ENCODE peak calls at places on chromosomes 13 and 19, in nine cellular contexts. X, I, G, S, W, N, A, Q and U are unnamed samples.

GRCh38 chr19:38674388-38675133 is 27.1 kb downstream of the ACTN4 start:
- DNase-seq in W (peak; percentile 57), S (no peak), N (peak; percentile 90), X (peak; percentile 49), Q (no peak), I (no peak), A (no peak), G (peak; percentile 36), U (no peak)

GRCh38 chr13:22744688-22745452 is 435.9 kb upstream of the SGCG start:
- DNase-seq in G (no peak), X (no peak), A (no peak), N (no peak), S (no peak), W (no peak), I (no peak), Q (no peak), U (no peak)

GRCh38 chr19:6806488-6806887 is 34.0 kb downstream of the VAV1 start:
- DNase-seq in I (no peak), A (no peak), X (no peak), G (no peak), W (no peak), S (no peak), N (no peak), Q (no peak), U (no peak)

GRCh38 chr13:72953391-72953960 is 105.3 kb upstream of the KLF5 start:
- DNase-seq in I (no peak), Q (no peak), G (no peak), X (no peak), S (no peak), A (no peak), W (no peak), N (peak; percentile 29), U (no peak)

GRCh38 chr13:80116107-80116506 is 224.8 kb downstream of the SPRY2 start:
- DNase-seq in W (no peak), S (no peak), X (peak; percentile 88), I (no peak), G (peak; percentile 87), Q (no peak), A (no peak), N (no peak), U (no peak)

GRCh38 chr13:107210216-107211010 is 642.5 kb upstream of the ARGLU1 start:
- DNase-seq in S (no peak), N (no peak), W (peak; percentile 27), X (peak; percentile 20), A (no peak), I (no peak), G (peak; percentile 20), Q (no peak), U (no peak)

GRCh38 chr13:31786011-31786410 is 46.7 kb downstream of the RXFP2 start:
- DNase-seq in A (no peak), S (no peak), Q (no peak), G (no peak), W (no peak), I (no peak), N (no peak), X (no peak), U (no peak)

GRCh38 chr19:2557093-2557440 is 81.1 kb downstream of the GADD45B start:
- DNase-seq in A (no peak), W (no peak), Q (no peak), N (no peak), S (no peak), I (no peak), G (no peak), X (no peak), U (no peak)

GRCh38 chr19:2042485-2043268 is 8.4 kb downstream of the MKNK2 start:
- DNase-seq in G (no peak), N (no peak), I (no peak), A (no peak), S (no peak), Q (no peak), W (peak; percentile 54), X (no peak), U (no peak)

GRCh38 chr13:33927315-33927714 is 109.4 kb downstream of the RFC3 start:
- DNase-seq in X (peak; percentile 64), S (no peak), W (peak; percentile 11), N (no peak), G (peak; percentile 78), A (no peak), I (no peak), Q (no peak), U (no peak)

GRCh38 chr13:106533101-106533939 is 2.1 kb downstream of the EFNB2 start:
- DNase-seq in X (peak; percentile 78), G (peak; percentile 88), A (peak; percentile 88), Q (peak; percentile 4), S (peak; percentile 9), N (peak; percentile 61), I (no peak), W (peak; percentile 95), U (peak; percentile 60)

GRCh38 chr19:811007-811434 is 10.7 kb downstream of the PLPPR3 start:
- DNase-seq in I (no peak), Q (no peak), X (no peak), S (no peak), W (no peak), G (no peak), N (no peak), A (no peak), U (no peak)

GRCh38 chr13:101626925-101627555 is 174.6 kb downstream of the ITGBL1 start:
- DNase-seq in S (no peak), G (peak; percentile 54), X (peak; percentile 2), A (no peak), N (no peak), W (no peak), I (no peak), Q (no peak), U (no peak)

GRCh38 chr13:111431241-111431640 is 110.8 kb downstream of the TEX29 start:
- DNase-seq in W (no peak), G (no peak), X (no peak), A (no peak), I (no peak), S (no peak), Q (no peak), N (no peak), U (no peak)

GRCh38 chr13:95710313-95710712 is 33.4 kb downstream of the DNAJC3 start:
- DNase-seq in S (no peak), X (peak; percentile 84), G (peak; percentile 73), N (no peak), A (no peak), Q (no peak), I (no peak), W (no peak), U (no peak)

GRCh38 chr13:95714142-95714832 is 37.3 kb downstream of the DNAJC3 start:
- DNase-seq in W (peak; percentile 16), A (no peak), I (no peak), S (no peak), X (peak; percentile 89), G (peak; percentile 79), N (no peak), Q (no peak), U (no peak)

GRCh38 chr13:95709101-95709500 is 32.2 kb downstream of the DNAJC3 start:
- DNase-seq in I (no peak), S (no peak), A (no peak), G (peak; percentile 36), X (no peak), Q (no peak), W (no peak), N (no peak), U (no peak)

GRCh38 chr13:95716231-95716630 is 39.3 kb downstream of the DNAJC3 start:
- DNase-seq in Q (no peak), N (no peak), I (no peak), G (no peak), A (no peak), S (no peak), W (no peak), X (no peak), U (no peak)

GRCh38 chr13:95713651-95714050 is 36.7 kb downstream of the DNAJC3 start:
- DNase-seq in X (peak; percentile 27), S (no peak), N (no peak), Q (no peak), W (no peak), I (no peak), G (peak; percentile 13), A (no peak), U (no peak)
- H3K27ac ChIP-seq in X (no peak overlapping the region), S (no peak overlapping the region), N (no peak overlapping the region), Q (no peak overlapping the region), W (peak overlapping the region; percentile 10), I (no peak overlapping the region), G (no peak overlapping the region), A (no peak overlapping the region), U (no peak overlapping the region)

GRCh38 chr13:99340638-99341037 is 33.4 kb upstream of the GPR183 start:
- DNase-seq in X (no peak), W (no peak), I (no peak), S (no peak), N (no peak), G (no peak), Q (no peak), A (no peak), U (no peak)

GRCh38 chr13:99339736-99340392 is 32.7 kb upstream of the GPR183 start:
- DNase-seq in Q (peak; percentile 42), S (peak; percentile 60), A (no peak), X (peak; percentile 72), G (peak; percentile 48), W (no peak), N (peak; percentile 46), I (peak; percentile 62), U (no peak)

GRCh38 chr13:99341969-99342722 is 34.9 kb upstream of the GPR183 start:
- DNase-seq in N (no peak), X (no peak), I (no peak), A (no peak), G (no peak), Q (no peak), W (no peak), S (no peak), U (no peak)

GRCh38 chr13:99336750-99337149 is 29.6 kb upstream of the GPR183 start:
- DNase-seq in G (no peak), N (no peak), W (no peak), X (no peak), A (no peak), S (no peak), I (no peak), Q (no peak), U (no peak)

GRCh38 chr13:99339230-99339721 is 32.1 kb upstream of the GPR183 start:
- DNase-seq in S (no peak), N (no peak), X (no peak), A (no peak), W (no peak), I (no peak), G (no peak), Q (no peak), U (no peak)
- H3K27ac ChIP-seq in S (peak overlapping the region; percentile 16), N (no peak overlapping the region), X (no peak overlapping the region), A (no peak overlapping the region), W (peak overlapping the region; percentile 45), I (peak overlapping the region; percentile 64), G (no peak overlapping the region), Q (no peak overlapping the region), U (no peak overlapping the region)

DNA sequence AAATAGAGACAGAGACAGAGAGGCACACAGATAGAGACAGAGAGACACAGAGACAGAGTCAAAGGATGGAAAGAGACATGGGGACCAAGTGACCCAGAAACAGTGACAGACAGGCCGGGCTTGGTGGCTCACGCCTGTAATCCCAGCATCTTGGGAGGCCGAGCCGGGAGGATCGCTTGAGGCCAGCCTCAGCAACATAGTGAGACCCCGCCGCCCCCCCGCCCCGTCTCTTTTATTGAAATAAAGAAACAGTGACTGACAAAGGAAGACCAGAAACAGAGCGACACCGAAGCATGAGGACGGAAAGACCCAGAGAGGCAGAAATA is 848 bp upstream of the NECTIN2 start:
- DNase-seq in I (no peak), S (no peak), A (no peak), G (no peak), W (no peak), X (no peak), N (no peak), Q (no peak), U (no peak)
- H3K27ac ChIP-seq in I (no peak overlapping the region), S (no peak overlapping the region), A (peak overlapping the region; percentile 59), G (peak overlapping the region; percentile 64), W (peak overlapping the region; percentile 74), X (no peak overlapping the region), N (peak overlapping the region; percentile 93), Q (no peak overlapping the region), U (peak overlapping the region; percentile 46)

GRCh38 chr19:49807888-49808675 is 5.0 kb downstream of the FUZ start:
- DNase-seq in G (no peak), W (no peak), A (no peak), S (no peak), Q (no peak), X (no peak), I (no peak), N (no peak), U (no peak)
- H3K27ac ChIP-seq in G (no peak overlapping the region), W (peak overlapping the region; percentile 46), A (peak overlapping the region; percentile 84), S (no peak overlapping the region), Q (peak overlapping the region; percentile 59), X (no peak overlapping the region), I (peak overlapping the region; percentile 35), N (peak overlapping the region; percentile 98), U (peak overlapping the region; percentile 59)